ENCODE peak calls at places on chromosome 13, in ten cellular contexts. P is GM06990, Y is esophagus squamous epithelium, L is heart right ventricle, C is lower leg skin, R is AG04450, F is dorsolateral prefrontal cortex, W is BJ, H is cardiac muscle cell, D is heart left ventricle. S is an unnamed sample.

GRCh38 chr13:39038569-39038898 is 278 bp downstream of the NHLRC3 start:
- DNase-seq in P (no peak), Y (peak; percentile 11), L (no peak), C (peak; percentile 32), R (no peak), F (peak; percentile 52), W (no peak), H (no peak), D (peak; percentile 11), S (no peak)

GRCh38 chr13:31631071-31631470 is 108.3 kb upstream of the RXFP2 start:
- DNase-seq in P (no peak), Y (no peak), L (no peak), C (no peak), R (no peak), F (no peak), W (no peak), H (no peak), D (no peak), S (no peak)

GRCh38 chr13:46621133-46621532 is 68.2 kb downstream of the LRCH1 start:
- DNase-seq in P (no peak), Y (no peak), L (no peak), C (no peak), R (no peak), F (no peak), W (no peak), H (no peak), D (no peak), S (no peak)

GRCh38 chr13:74696148-74696922 is 562.1 kb upstream of the KLF12 start:
- DNase-seq in P (no peak), Y (no peak), L (no peak), C (no peak), R (no peak), F (no peak), W (no peak), H (no peak), D (no peak), S (no peak)

GRCh38 chr13:48938308-48938943 is 37.3 kb upstream of the FNDC3A start:
- DNase-seq in P (no peak), Y (no peak), L (no peak), C (no peak), R (no peak), F (no peak), W (no peak), H (no peak), D (no peak), S (no peak)

GRCh38 chr13:50518131-50518530 is 325.4 kb downstream of the DLEU7 start:
- DNase-seq in P (no peak), Y (no peak), L (no peak), C (no peak), R (no peak), F (no peak), W (no peak), H (no peak), D (no peak), S (no peak)

GRCh38 chr13:46492946-46493345 is 60.0 kb upstream of the LRCH1 start:
- DNase-seq in P (no peak), Y (no peak), L (no peak), C (no peak), R (no peak), F (no peak), W (no peak), H (peak; percentile 71), D (peak; percentile 12), S (no peak)

GRCh38 chr13:72221276-72221962 is 354.4 kb upstream of the DACH1 start:
- DNase-seq in P (no peak), Y (no peak), L (no peak), C (no peak), R (no peak), F (no peak), W (no peak), H (peak; percentile 1), D (no peak), S (no peak)

GRCh38 chr13:39483326-39483725 is 119.7 kb downstream of the LHFPL6 start:
- DNase-seq in P (no peak), Y (no peak), L (no peak), C (no peak), R (no peak), F (no peak), W (no peak), H (no peak), D (no peak), S (peak; percentile 33)

DNA sequence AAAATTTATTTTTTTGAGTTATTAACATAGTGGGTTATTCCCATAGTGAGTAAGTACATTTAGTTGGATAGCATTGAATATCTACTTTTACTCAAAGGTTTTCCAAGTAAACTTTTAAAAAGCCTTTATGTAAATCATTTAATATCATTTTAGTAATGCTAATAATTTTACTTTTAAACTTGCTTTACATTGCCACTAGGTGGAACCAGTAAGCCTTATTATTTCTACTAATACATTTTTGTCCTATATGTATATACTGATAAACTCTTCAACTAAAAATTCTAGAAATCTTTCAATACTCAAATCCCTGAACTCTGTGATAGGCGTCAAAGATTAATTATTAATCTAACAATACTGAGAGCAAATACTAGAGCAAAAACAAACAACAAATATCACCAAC is 1709.2 kb upstream of the PCDH20 start:
- DNase-seq in P (no peak), Y (no peak), L (no peak), C (no peak), R (no peak), F (no peak), W (no peak), H (peak; percentile 49), D (no peak), S (no peak)
- TF ChIP-seq CTCF in P (peak; percentile 23), Y (no peak), L (no peak), C (no peak), R (peak; percentile 50), F (peak; percentile 42), W (peak; percentile 23), H (peak; percentile 42), D (no peak), S (peak; percentile 20)

DNA sequence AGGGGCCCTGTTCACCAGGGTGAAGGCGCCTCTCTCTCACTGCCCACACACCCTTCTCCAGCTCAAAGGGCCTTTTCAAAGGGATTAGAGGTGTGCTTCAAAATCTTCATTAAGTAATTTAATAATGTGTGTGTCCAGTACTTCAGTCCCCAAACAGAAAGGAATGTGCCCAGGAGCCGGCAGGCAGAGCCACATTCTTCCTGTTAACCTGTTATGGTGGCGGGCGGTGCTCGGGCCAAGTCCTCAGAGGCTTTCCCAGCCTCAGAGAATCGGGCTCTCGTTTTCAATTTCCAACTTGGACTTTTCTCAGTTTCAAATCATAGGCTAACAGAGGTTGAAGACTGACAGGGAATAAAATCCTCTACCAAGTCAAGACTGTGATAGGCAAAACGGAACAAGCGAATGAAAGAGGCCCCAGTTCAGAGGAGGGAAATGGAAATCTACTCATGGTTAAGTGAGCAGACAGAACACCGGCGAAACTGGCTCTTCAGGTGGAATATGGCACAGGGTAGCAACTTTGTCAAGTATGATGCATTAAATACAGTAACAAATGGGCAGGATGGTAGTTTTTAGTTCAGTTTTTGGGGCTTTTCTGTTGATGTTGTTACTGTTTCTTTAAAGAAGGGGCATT is 68.6 kb downstream of the FOXO1 start:
- DNase-seq in P (no peak), Y (no peak), L (no peak), C (peak; percentile 13), R (no peak), F (no peak), W (no peak), H (no peak), D (no peak), S (no peak)
- H3K4me3 ChIP-seq in P (no peak overlapping the region), Y (no peak overlapping the region), L (peak overlapping the region; percentile 7), C (no peak overlapping the region), R (no peak overlapping the region), F (no peak overlapping the region), W (no peak overlapping the region), H (no peak overlapping the region), D (no peak overlapping the region), S (no peak overlapping the region)

GRCh38 chr13:28056970-28057712 is 43.2 kb downstream of the FLT3 start:
- DNase-seq in P (no peak), Y (no peak), L (no peak), C (no peak), R (no peak), F (no peak), W (no peak), H (no peak), D (no peak), S (no peak)

GRCh38 chr13:28055362-28055761 is 45.0 kb downstream of the FLT3 start:
- DNase-seq in P (no peak), Y (no peak), L (no peak), C (no peak), R (no peak), F (no peak), W (no peak), H (no peak), D (no peak), S (no peak)

GRCh38 chr13:28056426-28056825 is 44.0 kb downstream of the FLT3 start:
- DNase-seq in P (no peak), Y (no peak), L (no peak), C (no peak), R (no peak), F (no peak), W (no peak), H (no peak), D (no peak), S (no peak)

DNA sequence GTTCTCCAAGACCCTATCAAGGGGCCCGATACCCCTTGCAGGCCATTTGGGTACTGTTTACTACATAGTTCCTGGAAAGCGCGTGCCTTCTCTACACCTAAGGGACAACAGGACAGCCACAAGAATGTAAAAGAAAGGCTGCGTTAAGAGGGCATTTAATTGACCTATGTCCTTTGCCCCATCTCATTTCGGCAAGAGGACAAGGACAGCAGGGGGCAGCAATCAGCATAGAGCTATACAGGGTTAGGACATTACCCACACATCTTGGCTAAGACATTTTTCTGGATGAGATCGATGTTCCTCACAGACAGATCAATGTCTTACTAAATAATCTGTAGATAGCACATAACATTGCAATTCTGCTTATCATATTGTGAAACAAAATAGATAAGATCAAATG is 41.2 kb downstream of the FLT3 start:
- DNase-seq in P (no peak), Y (no peak), L (no peak), C (no peak), R (no peak), F (no peak), W (no peak), H (peak; percentile 33), D (no peak), S (no peak)
- TF ChIP-seq CTCF in P (peak; percentile 48), Y (no peak), L (peak; percentile 41), C (no peak), R (peak; percentile 29), F (no peak), W (peak; percentile 50), H (peak; percentile 53), D (no peak), S (peak; percentile 42)

DNA sequence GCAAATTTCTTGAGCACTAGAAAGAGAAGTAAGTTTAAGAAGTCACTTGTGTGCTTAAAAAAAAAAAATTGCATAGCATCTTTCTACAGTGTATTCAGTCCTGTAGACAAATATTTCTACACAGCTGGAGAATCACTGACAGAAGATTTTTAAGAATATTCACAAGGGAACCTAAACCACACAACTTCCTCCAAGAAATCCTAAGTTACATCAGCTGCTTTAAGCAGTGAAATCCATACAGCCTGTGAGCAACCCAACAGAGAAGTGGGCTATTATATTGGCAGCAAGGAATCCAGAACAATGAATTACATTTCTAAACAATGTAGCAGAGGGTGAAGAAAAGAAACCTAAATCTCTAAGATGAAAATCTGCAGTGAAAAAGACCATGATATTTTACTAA is 1.5 kb downstream of the DOCK9 start:
- DNase-seq in P (no peak), Y (no peak), L (no peak), C (no peak), R (no peak), F (no peak), W (no peak), H (peak; percentile 59), D (no peak), S (no peak)
- H3K4me3 ChIP-seq in P (no peak overlapping the region), Y (no peak overlapping the region), L (peak overlapping the region; percentile 63), C (no peak overlapping the region), R (no peak overlapping the region), F (peak overlapping the region; percentile 68), W (no peak overlapping the region), H (no peak overlapping the region), D (peak overlapping the region; percentile 46), S (no peak overlapping the region)

GRCh38 chr13:30105381-30105780 is 202.0 kb downstream of the KATNAL1 start:
- DNase-seq in P (no peak), Y (no peak), L (no peak), C (no peak), R (no peak), F (no peak), W (no peak), H (no peak), D (no peak), S (no peak)
- TF ChIP-seq CTCF in P (no peak), Y (no peak), L (no peak), C (no peak), R (no peak), F (no peak), W (no peak), H (no peak), D (peak; percentile 14), S (peak; percentile 2)